ENCODE peak calls at places on chromosomes 7 and 10, in ten cellular contexts. B is IMR-90, J is dorsolateral prefrontal cortex, V is stomach, W is GM23248, M is colonic mucosa, T is suprapubic skin, Q is brain microvascular endothelial cell, D is fibroblast of lung, G is PC-9. X is an unnamed sample.

GRCh38 chr10:133306941-133307379 is 1.7 kb downstream of the TUBGCP2 start:
- DNase-seq in M (no peak), Q (no peak), B (no peak), W (no peak), D (no peak), V (no peak), T (no peak), J (no peak), G (no peak), X (no peak)

GRCh38 chr7:41918597-41918996 is 215.7 kb upstream of the INHBA start:
- DNase-seq in Q (peak; percentile 96), W (peak; percentile 90), G (no peak), T (no peak), J (no peak), M (no peak), D (peak; percentile 91), B (peak; percentile 98), V (no peak), X (no peak)

GRCh38 chr7:142855756-142856564 is 1.1 kb downstream of the EPHB6 start:
- DNase-seq in Q (no peak), T (peak; percentile 88), D (peak; percentile 8), J (peak; percentile 69), G (peak; percentile 73), W (peak; percentile 15), M (peak; percentile 29), B (no peak), V (peak; percentile 52), X (peak; percentile 69)

GRCh38 chr10:88927291-88927690 is 25.3 kb downstream of the ACTA2 start:
- DNase-seq in B (no peak), M (no peak), Q (no peak), J (no peak), G (no peak), V (no peak), T (no peak), W (no peak), D (no peak), X (no peak)

GRCh38 chr10:63573068-63573697 is 52.0 kb downstream of the REEP3 start:
- DNase-seq in W (peak; percentile 14), Q (no peak), D (peak; percentile 76), J (no peak), B (peak; percentile 87), T (no peak), M (no peak), G (no peak), V (no peak), X (no peak)

GRCh38 chr10:1049425-1049958 is 573 bp upstream of the IDI1 start:
- DNase-seq in D (peak; percentile 49), M (no peak), W (no peak), J (no peak), Q (no peak), T (no peak), V (peak; percentile 42), B (no peak), G (no peak), X (no peak)

GRCh38 chr10:6013413-6014192 is 36.3 kb upstream of the IL15RA start:
- DNase-seq in M (peak; percentile 14), J (no peak), D (no peak), B (no peak), W (no peak), G (no peak), T (no peak), Q (no peak), V (no peak), X (no peak)

GRCh38 chr7:35725280-35725680 is 30.3 kb upstream of the HERPUD2 start:
- DNase-seq in T (no peak), Q (no peak), W (no peak), G (no peak), D (no peak), J (no peak), M (no peak), V (peak; percentile 41), B (no peak), X (no peak)

GRCh38 chr10:3625959-3626751 is 158.9 kb downstream of the KLF6 start:
- DNase-seq in G (no peak), T (no peak), W (peak; percentile 61), J (no peak), D (peak; percentile 86), M (no peak), Q (peak; percentile 80), V (no peak), B (peak; percentile 95), X (no peak)

GRCh38 chr7:78879206-78879605 is 574.3 kb downstream of the MAGI2 start:
- DNase-seq in V (no peak), Q (no peak), M (no peak), D (no peak), B (no peak), W (no peak), G (no peak), J (no peak), T (no peak), X (no peak)

GRCh38 chr10:103575416-103576075 is 82.0 kb downstream of the NEURL1 start:
- DNase-seq in G (no peak), V (no peak), D (no peak), Q (no peak), T (no peak), M (no peak), B (no peak), W (no peak), J (no peak), X (no peak)

GRCh38 chr7:34133983-34134782 is 228.8 kb downstream of the BMPER start:
- DNase-seq in V (peak; percentile 51), J (peak; percentile 58), B (peak; percentile 84), T (no peak), G (peak; percentile 47), Q (peak; percentile 79), W (peak; percentile 88), M (peak; percentile 59), D (peak; percentile 74), X (no peak)

DNA sequence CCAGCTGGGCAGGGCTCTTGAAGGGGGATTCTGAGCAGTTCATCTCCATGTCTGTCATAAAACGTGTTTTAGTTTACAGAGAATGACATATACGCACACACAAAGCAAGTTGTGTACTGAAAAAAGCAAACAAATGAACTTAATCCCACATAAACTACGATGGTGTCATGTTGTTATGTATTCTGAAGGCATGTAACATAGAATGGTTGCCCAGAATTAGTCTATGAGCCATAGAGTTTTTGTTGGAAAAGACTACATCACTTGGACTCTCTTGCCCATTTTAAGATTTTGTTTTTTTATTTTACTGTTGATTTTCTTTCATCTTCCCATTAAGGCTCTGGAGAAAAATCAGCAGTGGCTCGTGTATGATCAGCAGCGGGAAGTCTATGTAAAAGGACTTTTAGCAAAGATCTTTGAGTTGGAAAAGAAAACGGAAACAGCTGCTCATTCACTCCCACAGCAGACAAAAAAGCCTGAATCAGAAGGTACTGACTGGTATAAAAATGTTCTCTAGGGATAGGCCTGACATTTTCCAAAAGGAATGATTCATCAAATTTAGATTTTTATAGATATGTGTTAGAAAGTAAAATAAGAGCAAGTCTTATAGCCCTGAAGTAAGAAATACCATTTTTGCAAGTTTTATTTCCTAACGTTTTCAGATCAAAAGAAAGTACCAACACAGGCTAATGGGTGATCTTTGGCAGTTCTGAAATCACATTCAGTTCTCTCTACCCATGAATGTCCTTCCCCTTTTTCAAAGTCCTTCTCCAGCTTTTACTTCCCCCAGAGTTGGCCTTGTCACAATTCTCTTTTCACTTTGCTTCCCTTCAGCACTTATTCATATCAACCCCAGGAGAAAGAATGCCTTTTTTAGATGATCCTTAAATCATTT is 18.9 kb downstream of the CEP55 start:
- DNase-seq in B (no peak), M (no peak), Q (no peak), D (peak; percentile 36), T (no peak), W (peak; percentile 81), G (no peak), V (no peak), J (no peak), X (no peak)
- H3K4me3 ChIP-seq in B (no peak overlapping the region), M (no peak overlapping the region), Q (no peak overlapping the region), D (no peak overlapping the region), T (no peak overlapping the region), W (no peak overlapping the region), G (no peak overlapping the region), V (no peak overlapping the region), J (no peak overlapping the region), X (no peak overlapping the region)

GRCh38 chr7:116511552-116512523 is 12.3 kb downstream of the CAV2 start:
- DNase-seq in D (peak; percentile 74), T (no peak), V (no peak), G (peak; percentile 59), Q (no peak), J (no peak), B (peak; percentile 69), M (peak; percentile 19), W (peak; percentile 49), X (no peak)

GRCh38 chr7:116509982-116510579 is 10.5 kb downstream of the CAV2 start:
- DNase-seq in M (no peak), V (no peak), G (no peak), Q (no peak), T (no peak), B (peak; percentile 31), W (no peak), D (no peak), J (no peak), X (no peak)

GRCh38 chr7:116510795-116511194 is 11.3 kb downstream of the CAV2 start:
- DNase-seq in B (no peak), M (no peak), Q (no peak), T (no peak), W (no peak), D (no peak), V (no peak), G (no peak), J (no peak), X (no peak)

GRCh38 chr7:116515584-116515983 is 9.3 kb upstream of the CAV1 start:
- DNase-seq in G (no peak), J (no peak), W (no peak), B (no peak), Q (no peak), D (no peak), T (no peak), V (no peak), M (no peak), X (no peak)

GRCh38 chr7:116512524-116513188 is 12.2 kb upstream of the CAV1 start:
- DNase-seq in D (peak; percentile 84), T (no peak), Q (peak; percentile 83), J (no peak), B (peak; percentile 76), M (no peak), W (no peak), G (no peak), V (no peak), X (no peak)
- H3K27ac ChIP-seq in D (peak overlapping the region; percentile 80), T (peak overlapping the region; percentile 39), Q (peak overlapping the region; percentile 64), J (no peak overlapping the region), B (peak overlapping the region; percentile 78), M (peak overlapping the region; percentile 73), W (peak overlapping the region; percentile 30), G (peak overlapping the region; percentile 84), V (peak overlapping the region; percentile 53), X (peak overlapping the region; percentile 71)

GRCh38 chr10:129968937-129969527 is 5.0 kb upstream of the EBF3 start:
- DNase-seq in T (peak; percentile 80), G (no peak), J (no peak), Q (peak; percentile 19), B (peak; percentile 31), M (peak; percentile 44), D (no peak), W (peak; percentile 77), V (no peak), X (peak; percentile 51)
- H3K4me3 ChIP-seq in T (peak overlapping the region; percentile 25), G (no peak overlapping the region), J (no peak overlapping the region), Q (no peak overlapping the region), B (no peak overlapping the region), M (no peak overlapping the region), D (no peak overlapping the region), W (no peak overlapping the region), V (peak overlapping the region; percentile 2), X (no peak overlapping the region)

DNA sequence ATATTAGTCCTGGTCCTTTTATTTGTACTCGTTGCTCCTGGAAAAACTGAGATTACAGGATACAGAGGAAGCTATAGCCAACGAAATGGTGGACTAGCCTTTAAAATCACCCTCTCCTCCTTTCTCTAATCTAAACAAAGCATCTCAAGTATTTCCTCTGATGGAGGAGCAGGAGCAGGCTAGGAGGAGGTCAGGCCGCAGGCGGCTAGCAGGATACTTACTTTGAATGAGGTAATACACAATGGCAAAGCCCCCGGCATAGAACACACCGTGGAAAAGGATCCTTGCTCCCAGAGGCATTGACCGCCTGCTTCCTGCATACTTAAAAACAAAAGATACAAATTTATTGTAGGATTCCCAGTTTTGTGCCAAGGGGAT is 64.4 kb downstream of the STK17A start:
- DNase-seq in J (no peak), D (peak; percentile 97), Q (peak; percentile 91), G (no peak), M (no peak), V (no peak), B (peak; percentile 89), T (no peak), W (peak; percentile 78), X (no peak)
- H3K27ac ChIP-seq in J (peak overlapping the region; percentile 76), D (peak overlapping the region; percentile 99), Q (peak overlapping the region; percentile 100), G (peak overlapping the region; percentile 98), M (peak overlapping the region; percentile 85), V (peak overlapping the region; percentile 91), B (peak overlapping the region; percentile 95), T (peak overlapping the region; percentile 89), W (peak overlapping the region; percentile 99), X (peak overlapping the region; percentile 87)

X was measured in lower lobe of right lung.